ENCODE peak calls at places on chromosomes 4 and X, in four cellular contexts. M is bronchial epithelial cell, B is mesendoderm, Z is right cardiac atrium. N is an unnamed sample.

GRCh38 chrX:103440621-103441020 is 64.3 kb downstream of the BEX3 start:
- DNase-seq in M (no peak), B (peak; percentile 88), Z (no peak), N (no peak)

GRCh38 chr4:67765928-67766327 is 11.7 kb upstream of the GNRHR start:
- DNase-seq in M (peak; percentile 83), B (no peak), Z (no peak), N (no peak)

GRCh38 chr4:960140-960735 is 13.1 kb downstream of the DGKQ start:
- DNase-seq in B (no peak), M (no peak), Z (peak; percentile 52), N (peak; percentile 57)

GRCh38 chr4:173125216-173125812 is 43.3 kb upstream of the GALNT7 start:
- DNase-seq in Z (no peak), B (no peak), M (no peak), N (no peak)

GRCh38 chr4:8010618-8011017 is 71.0 kb upstream of the AFAP1 start:
- DNase-seq in M (no peak), B (no peak), Z (peak; percentile 70), N (no peak)

GRCh38 chr4:7524064-7524682 is 89.4 kb upstream of the PSAPL1 start:
- DNase-seq in Z (peak; percentile 14), M (no peak), B (no peak), N (no peak)

GRCh38 chrX:74297766-74298165 is 6.2 kb upstream of the ZCCHC13 start:
- DNase-seq in Z (no peak), B (no peak), M (peak; percentile 35), N (no peak)

GRCh38 chrX:154123241-154124219 is 20.5 kb upstream of the OPN1LW start:
- DNase-seq in Z (peak; percentile 66), B (peak; percentile 81), M (peak; percentile 0), N (peak; percentile 71)

GRCh38 chrX:65517923-65518322 is 16.7 kb downstream of the LAS1L start:
- DNase-seq in M (no peak), B (no peak), Z (no peak), N (no peak)

GRCh38 chr4:62912531-62912930 is 1496.7 kb downstream of the TECRL start:
- DNase-seq in B (no peak), M (no peak), Z (no peak), N (no peak)

GRCh38 chrX:17065100-17065499 is 118.6 kb downstream of the REPS2 start:
- DNase-seq in Z (no peak), M (no peak), B (no peak), N (no peak)

GRCh38 chr4:75025432-75025831 is 92.5 kb downstream of the PARM1 start:
- DNase-seq in M (no peak), B (no peak), Z (no peak), N (no peak)
- H3K4me3 ChIP-seq in M (no peak overlapping the region), B (no peak overlapping the region), Z (no peak overlapping the region), N (no peak overlapping the region)

DNA sequence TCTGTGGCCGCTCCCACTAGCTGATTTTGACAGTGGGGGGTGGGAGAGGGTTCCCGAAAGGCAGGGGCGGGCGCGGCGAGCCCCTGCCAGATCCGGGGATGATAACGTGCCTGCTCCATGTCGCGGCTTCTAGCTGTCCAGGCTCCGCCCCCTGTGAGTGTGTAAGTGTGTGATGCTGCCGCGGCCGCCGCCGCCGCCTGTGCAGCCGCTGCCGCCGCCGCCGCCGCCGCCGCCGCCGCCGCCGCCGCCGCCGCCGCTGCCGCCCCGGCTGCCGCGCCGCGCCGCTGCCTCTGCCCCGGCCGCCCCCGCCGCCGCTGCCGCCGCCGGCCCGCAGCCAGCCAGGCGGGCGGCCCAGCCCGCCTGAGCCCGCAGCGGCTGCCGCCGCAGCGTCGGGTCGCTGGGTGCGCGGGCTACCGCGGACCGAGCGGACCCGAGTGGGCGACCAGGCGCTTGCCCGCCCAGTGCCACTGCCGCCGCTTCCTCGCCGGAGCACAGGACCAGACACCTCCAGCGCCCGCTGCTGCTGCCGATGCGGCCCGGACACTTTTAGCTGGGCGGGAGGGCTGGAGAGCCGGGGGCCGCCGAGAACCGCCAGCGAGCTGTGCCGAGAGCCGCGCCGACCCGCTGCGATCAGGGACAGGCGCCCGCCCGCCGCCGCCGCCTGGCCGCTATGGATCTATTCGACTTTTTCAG is at the start of gene AFF2:
- DNase-seq in B (peak; percentile 38), Z (peak; percentile 70), M (no peak), N (peak; percentile 66)
- H3K4me3 ChIP-seq in B (no peak within 1 kb of the TSS), Z (peak within 1 kb of the TSS; percentile 57), M (peak within 1 kb of the TSS; percentile 23), N (peak within 1 kb of the TSS; percentile 42)

DNA sequence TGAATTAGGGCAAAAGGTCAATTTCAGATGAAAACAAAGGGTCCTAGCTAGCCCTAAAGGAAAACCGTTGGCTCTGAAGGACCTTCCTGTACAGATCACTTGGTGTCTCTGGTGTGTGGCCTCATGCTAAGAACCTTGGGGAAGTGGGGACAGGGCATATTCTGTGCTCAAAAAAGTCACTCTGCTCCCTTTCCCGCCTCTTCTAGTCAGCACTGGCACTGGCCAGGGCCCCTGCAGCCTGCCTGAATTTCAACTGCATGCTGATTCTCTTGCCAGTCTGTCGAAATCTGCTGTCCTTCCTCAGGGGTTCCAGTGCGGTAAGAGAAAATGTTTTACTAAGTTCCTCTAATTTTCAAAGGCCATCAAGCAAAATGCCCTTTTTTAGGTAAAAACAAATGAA is 3.4 kb downstream of the CYBB start:
- DNase-seq in Z (peak; percentile 36), M (no peak), B (no peak), N (peak; percentile 58)
- H3K4me3 ChIP-seq in Z (no peak overlapping the region), M (no peak overlapping the region), B (no peak overlapping the region), N (peak overlapping the region; percentile 28)

DNA sequence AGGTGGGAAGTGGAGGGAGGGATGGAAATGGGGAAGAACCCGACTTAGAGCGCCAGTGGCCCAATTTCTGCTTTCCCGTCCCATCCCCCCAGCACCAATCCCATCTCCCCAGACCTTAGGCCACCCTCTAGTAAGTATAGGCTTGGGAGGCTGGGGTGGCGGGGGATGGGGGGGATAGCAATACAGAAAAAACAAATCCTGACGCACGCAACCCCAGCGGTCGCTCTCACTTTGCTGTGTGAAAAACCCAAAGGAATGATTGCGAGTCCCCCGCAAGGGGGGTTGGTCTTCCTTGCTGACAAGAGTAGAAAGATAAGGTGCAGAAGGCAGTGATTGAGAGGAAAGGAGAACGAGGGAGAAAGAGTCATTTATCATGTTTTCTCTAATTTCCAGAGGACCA is 854 bp downstream of the CPE start:
- DNase-seq in Z (peak; percentile 62), M (no peak), B (peak; percentile 89), N (no peak)
- H3K4me3 ChIP-seq in Z (peak overlapping the region; percentile 58), M (peak overlapping the region; percentile 47), B (peak overlapping the region; percentile 34), N (peak overlapping the region; percentile 47)

GRCh38 chr4:152850377-152850776 is 70.6 kb downstream of the ARFIP1 start:
- DNase-seq in Z (peak; percentile 45), B (peak; percentile 92), M (peak; percentile 90), N (peak; percentile 72)
- H3K4me3 ChIP-seq in Z (no peak overlapping the region), B (no peak overlapping the region), M (no peak overlapping the region), N (no peak overlapping the region)